ENCODE peak calls at places on chromosomes 12 and 14, in eight cellular contexts. K is tibial nerve, T is fibroblast of the aortic adventitia, I is GM23248, N is PC-9, O is left ventricle myocardium inferior, A is testis, Q is AG04450. M is an unnamed sample.

GRCh38 chr14:51323492-51323891 is 83.4 kb downstream of the TMX1 start:
- DNase-seq in K (no peak), T (no peak), I (no peak), N (no peak), O (no peak), A (no peak), Q (no peak), M (no peak)

GRCh38 chr12:49543914-49544815 is 5.3 kb downstream of the KCNH3 start:
- DNase-seq in K (no peak), T (no peak), I (no peak), N (no peak), O (peak; percentile 11), A (no peak), Q (no peak), M (no peak)

GRCh38 chr12:106066726-106067325 is 71.9 kb downstream of the NUAK1 start:
- DNase-seq in K (no peak), T (no peak), I (no peak), N (no peak), O (no peak), A (no peak), Q (no peak), M (no peak)

GRCh38 chr14:80080601-80081000 is 130.7 kb downstream of the DIO2 start:
- DNase-seq in K (no peak), T (no peak), I (no peak), N (no peak), O (no peak), A (no peak), Q (no peak), M (no peak)

GRCh38 chr14:97266653-97267052 is 469.5 kb downstream of the VRK1 start:
- DNase-seq in K (no peak), T (no peak), I (peak; percentile 38), N (no peak), O (no peak), A (no peak), Q (no peak), M (no peak)

GRCh38 chr14:100771121-100771800 is 44.6 kb downstream of the DLK1 start:
- DNase-seq in K (no peak), T (no peak), I (no peak), N (no peak), O (no peak), A (no peak), Q (no peak), M (no peak)

GRCh38 chr14:52267501-52268190 is at the start of gene PTGDR:
- DNase-seq in K (no peak), T (peak; percentile 64), I (peak; percentile 53), N (no peak), O (peak; percentile 48), A (peak; percentile 25), Q (no peak), M (no peak)

GRCh38 chr12:109951136-109951535 is 45.0 kb downstream of the GIT2 start:
- DNase-seq in K (no peak), T (peak; percentile 95), I (peak; percentile 91), N (peak; percentile 94), O (no peak), A (no peak), Q (peak; percentile 78), M (no peak)

DNA sequence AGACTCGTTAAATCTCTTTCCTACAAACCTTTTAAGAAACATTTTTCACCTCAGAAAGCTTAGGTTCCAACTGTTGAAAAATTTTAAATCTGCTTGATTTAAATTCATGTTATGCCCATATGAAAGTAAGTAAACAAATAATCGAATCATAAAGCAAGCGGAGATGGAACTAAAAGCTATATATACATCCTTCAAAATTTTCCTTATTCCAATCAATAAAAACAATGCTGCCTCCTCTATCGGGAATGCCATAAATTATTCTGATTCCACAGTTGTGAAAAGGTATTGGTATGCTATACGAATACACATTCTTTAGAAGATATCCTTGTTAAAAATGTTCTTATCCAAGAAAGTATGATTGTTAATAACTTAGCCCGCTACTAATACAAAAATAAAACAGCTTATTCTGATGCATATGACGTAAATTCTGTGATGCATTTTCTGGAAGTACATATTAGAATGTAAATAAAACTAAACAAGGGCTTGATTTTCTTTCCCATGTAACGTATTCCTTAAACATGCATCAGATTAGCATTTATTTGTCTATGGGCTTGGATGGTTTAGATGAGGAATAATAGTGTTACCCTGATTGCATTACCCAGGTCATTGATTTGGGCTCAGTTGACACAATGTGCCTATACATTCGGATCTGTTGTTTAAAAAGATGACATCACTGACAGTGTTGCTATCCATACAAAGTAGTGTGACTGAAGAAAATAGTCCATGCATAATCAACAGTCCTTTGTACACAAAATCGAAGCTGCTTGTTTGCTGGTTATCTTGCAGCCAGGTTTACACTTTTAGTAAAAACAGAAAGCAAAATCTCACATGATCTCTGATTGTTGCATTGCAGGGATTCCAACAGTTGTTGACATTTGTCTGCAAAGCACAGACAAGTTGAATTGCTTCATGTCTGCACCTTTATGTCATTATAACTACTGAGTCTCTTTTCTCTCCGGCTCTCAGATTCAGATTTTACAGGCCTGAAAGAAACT is 656 bp upstream of the DTD2 start:
- DNase-seq in K (no peak), T (no peak), I (no peak), N (no peak), O (no peak), A (no peak), Q (no peak), M (no peak)
- H3K4me3 ChIP-seq in K (peak overlapping the region; percentile 86), T (peak overlapping the region; percentile 23), I (peak overlapping the region; percentile 86), N (peak overlapping the region; percentile 62), O (peak overlapping the region; percentile 80), A (peak overlapping the region; percentile 83), Q (peak overlapping the region; percentile 86), M (peak overlapping the region; percentile 95)

DNA sequence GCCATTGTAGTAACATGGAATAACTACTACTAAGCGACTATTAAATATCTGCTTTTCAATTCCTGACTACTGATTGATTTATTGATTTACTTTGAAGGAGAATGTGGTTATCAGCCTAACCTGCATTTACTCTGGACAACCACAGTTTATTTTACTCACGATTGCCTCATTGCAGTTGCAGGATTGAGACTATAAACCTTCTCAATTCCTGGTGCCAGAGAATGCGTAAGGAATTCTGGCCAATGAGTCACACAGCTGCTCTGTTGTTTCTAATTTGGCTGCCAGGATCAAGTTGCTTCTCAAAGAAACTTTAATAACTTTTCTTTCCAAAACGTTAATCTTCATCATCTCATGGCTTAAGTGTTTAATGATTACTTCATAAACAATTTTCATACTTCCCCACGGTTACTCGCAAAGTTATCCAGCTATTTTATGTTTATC is 13.1 kb upstream of the TMTC1 start:
- DNase-seq in K (no peak), T (peak; percentile 94), I (peak; percentile 93), N (peak; percentile 83), O (no peak), A (peak; percentile 19), Q (peak; percentile 87), M (peak; percentile 15)
- H3K4me3 ChIP-seq in K (no peak overlapping the region), T (no peak overlapping the region), I (peak overlapping the region; percentile 11), N (no peak overlapping the region), O (no peak overlapping the region), A (no peak overlapping the region), Q (no peak overlapping the region), M (no peak overlapping the region)

DNA sequence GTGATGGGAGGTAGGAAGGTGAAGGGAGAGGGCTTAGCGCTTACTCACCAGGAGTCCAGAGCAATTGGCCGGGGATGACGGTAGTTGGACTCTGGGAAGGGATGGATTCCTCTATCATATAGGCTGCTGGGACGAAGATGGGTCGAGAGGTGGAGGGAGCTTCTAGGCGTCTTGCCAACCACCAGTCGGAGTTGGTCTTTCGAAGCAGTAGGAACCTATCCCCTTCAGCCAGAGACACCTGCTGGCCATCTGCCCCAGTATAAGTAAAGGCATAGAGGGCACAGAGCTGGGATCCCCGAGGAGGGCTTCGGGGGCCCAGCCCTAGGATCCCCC is 657 bp downstream of the ARHGAP9 start:
- DNase-seq in K (no peak), T (no peak), I (no peak), N (no peak), O (no peak), A (no peak), Q (no peak), M (no peak)
- H3K4me3 ChIP-seq in K (no peak overlapping the region), T (no peak overlapping the region), I (no peak overlapping the region), N (no peak overlapping the region), O (no peak overlapping the region), A (no peak overlapping the region), Q (no peak overlapping the region), M (no peak overlapping the region)

DNA sequence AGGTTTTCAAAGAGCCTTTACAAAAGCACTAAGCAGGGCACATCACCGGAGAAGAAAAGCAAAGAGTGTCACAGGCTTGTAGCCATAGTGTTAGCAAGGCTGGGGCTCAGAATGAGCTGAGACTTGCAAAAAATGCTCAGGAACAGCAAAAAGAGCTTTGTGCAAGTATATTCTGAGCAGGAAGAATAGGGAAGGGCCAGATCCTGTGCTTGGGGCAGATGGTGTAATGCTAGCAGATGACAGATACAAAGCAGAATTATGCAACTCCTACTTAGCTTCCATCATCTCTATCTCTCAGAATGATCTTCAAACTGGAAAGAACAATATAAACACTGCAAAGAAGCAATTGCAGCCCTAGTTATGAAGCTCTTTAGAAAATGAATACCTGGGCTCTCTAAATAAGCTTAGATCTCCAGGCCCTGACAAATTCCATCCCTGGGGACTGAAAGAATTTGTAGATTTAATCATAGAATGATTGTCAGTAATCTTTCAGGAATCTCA is 23.7 kb upstream of the PARP11 start:
- DNase-seq in K (no peak), T (no peak), I (peak; percentile 22), N (no peak), O (no peak), A (peak; percentile 26), Q (no peak), M (no peak)
- H3K4me3 ChIP-seq in K (no peak overlapping the region), T (no peak overlapping the region), I (no peak overlapping the region), N (no peak overlapping the region), O (no peak overlapping the region), A (no peak overlapping the region), Q (no peak overlapping the region), M (no peak overlapping the region)

GRCh38 chr12:118136559-118137003 is 657 bp downstream of the PEBP1 start:
- DNase-seq in K (no peak), T (peak; percentile 55), I (peak; percentile 85), N (no peak), O (peak; percentile 46), A (peak; percentile 57), Q (no peak), M (no peak)

GRCh38 chr12:118144499-118144898 is 8.6 kb downstream of the PEBP1 start:
- DNase-seq in K (no peak), T (no peak), I (no peak), N (no peak), O (no peak), A (no peak), Q (no peak), M (no peak)

GRCh38 chr12:118137148-118137678 is 1.3 kb downstream of the PEBP1 start:
- DNase-seq in K (no peak), T (no peak), I (no peak), N (no peak), O (no peak), A (no peak), Q (no peak), M (no peak)

GRCh38 chr12:118145113-118145797 is 9.3 kb downstream of the PEBP1 start:
- DNase-seq in K (no peak), T (no peak), I (no peak), N (no peak), O (no peak), A (no peak), Q (no peak), M (no peak)

GRCh38 chr12:118140825-118141224 is 4.9 kb downstream of the PEBP1 start:
- DNase-seq in K (no peak), T (no peak), I (no peak), N (no peak), O (no peak), A (no peak), Q (no peak), M (no peak)
- H3K4me3 ChIP-seq in K (no peak overlapping the region), T (no peak overlapping the region), I (no peak overlapping the region), N (no peak overlapping the region), O (no peak overlapping the region), A (no peak overlapping the region), Q (no peak overlapping the region), M (no peak overlapping the region)

GRCh38 chr12:53515291-53515680 is 8.0 kb upstream of the NPFF start:
- DNase-seq in K (no peak), T (no peak), I (no peak), N (no peak), O (no peak), A (no peak), Q (no peak), M (no peak)
- H3K4me3 ChIP-seq in K (no peak overlapping the region), T (no peak overlapping the region), I (no peak overlapping the region), N (no peak overlapping the region), O (no peak overlapping the region), A (no peak overlapping the region), Q (no peak overlapping the region), M (no peak overlapping the region)